ENCODE peak calls at places on chromosomes 12 and 14, in ten cellular contexts. O is heart left ventricle; N is Ammon's horn; V is stimulated activated CD8-positive, alpha-beta memory T cell treated with anti-CD3 and anti-CD28 coated beads, Interleukin-4, amount 100 ng/mL, for 24 hours; W is CD8-positive, alpha-beta memory T cell; P is T follicular helper cell; Y is NCI-H1092; S is left cardiac atrium; G is RWPE1; Q is GM10248. A is an unnamed sample.

GRCh38 chr14:37047996-37048395 is 124.4 kb downstream of the SLC25A21 start:
- DNase-seq in G (no peak), W (no peak), Q (no peak), S (no peak), Y (no peak), P (no peak), O (no peak), N (no peak), V (no peak), A (no peak)

GRCh38 chr14:54175298-54175942 is 218.8 kb upstream of the BMP4 start:
- DNase-seq in W (peak; percentile 11), P (peak; percentile 4), Y (peak; percentile 73), O (peak; percentile 33), V (peak; percentile 1), Q (peak; percentile 46), S (peak; percentile 58), N (peak; percentile 80), G (peak; percentile 64), A (no peak)

GRCh38 chr12:121128908-121129704 is 3.6 kb upstream of the P2RX7 start:
- DNase-seq in W (peak; percentile 78), Q (peak; percentile 81), N (peak; percentile 99), S (peak; percentile 90), O (peak; percentile 91), V (peak; percentile 75), G (no peak), Y (no peak), P (peak; percentile 70), A (peak; percentile 75)

GRCh38 chr12:26906024-26906423 is 31.8 kb downstream of the INTS13 start:
- DNase-seq in S (no peak), V (no peak), N (no peak), Y (no peak), Q (no peak), G (no peak), O (no peak), W (no peak), P (no peak), A (no peak)

GRCh38 chr12:7016958-7017571 is 1.2 kb downstream of the LPCAT3 start:
- DNase-seq in Q (no peak), Y (no peak), G (no peak), P (no peak), S (no peak), O (no peak), V (no peak), W (no peak), N (no peak), A (no peak)

GRCh38 chr12:78703820-78704525 is 160.6 kb upstream of the SYT1 start:
- DNase-seq in G (peak; percentile 62), O (no peak), V (no peak), S (no peak), Y (no peak), N (no peak), W (no peak), P (no peak), Q (no peak), A (no peak)

GRCh38 chr12:18383203-18383602 is 121.9 kb downstream of the PIK3C2G start:
- DNase-seq in O (no peak), P (no peak), G (peak; percentile 51), Q (no peak), V (no peak), W (no peak), N (no peak), S (no peak), Y (no peak), A (no peak)

GRCh38 chr12:120905856-120906384 is 1.8 kb upstream of the SPPL3 start:
- DNase-seq in W (no peak), V (no peak), N (no peak), Y (no peak), P (no peak), G (no peak), S (no peak), O (no peak), Q (no peak), A (no peak)

A was measured in T-cell.